ENCODE peak calls at places on chromosomes 3 and 15, in nine cellular contexts. One of them, this sample, is unnamed.

GRCh38 chr3:64612082-64612860 is 75.5 kb downstream of the ADAMTS9 start:
- DNase-seq in IMR-90: peak; percentile 49
- DNase-seq in foreskin fibroblast: peak; percentile 48
- DNase-seq in AG04450: no peak
- DNase-seq in kidney epithelial cell: no peak
- DNase-seq in B cell: no peak
- DNase-seq in GM06990: no peak
- DNase-seq in CD8-positive, alpha-beta T cell: no peak
- DNase-seq in HFFc6: no peak
- DNase-seq in this sample: peak; percentile 55

GRCh38 chr3:31710123-31710841 is 177.6 kb downstream of the STT3B start:
- DNase-seq in IMR-90: peak; percentile 42
- DNase-seq in HFFc6: no peak
- DNase-seq in CD8-positive, alpha-beta T cell: no peak
- DNase-seq in foreskin fibroblast: no peak
- DNase-seq in kidney epithelial cell: no peak
- DNase-seq in AG04450: no peak
- DNase-seq in B cell: no peak
- DNase-seq in GM06990: no peak
- DNase-seq in this sample: peak; percentile 13

GRCh38 chr15:94856267-94856854 is 625.0 kb downstream of the MCTP2 start:
- DNase-seq in HFFc6: no peak
- DNase-seq in kidney epithelial cell: no peak
- DNase-seq in AG04450: no peak
- DNase-seq in foreskin fibroblast: no peak
- DNase-seq in B cell: no peak
- DNase-seq in IMR-90: no peak
- DNase-seq in GM06990: no peak
- DNase-seq in CD8-positive, alpha-beta T cell: no peak
- DNase-seq in this sample: no peak

GRCh38 chr3:38472342-38472741 is 18.7 kb downstream of the ACVR2B start:
- DNase-seq in HFFc6: no peak
- DNase-seq in CD8-positive, alpha-beta T cell: no peak
- DNase-seq in B cell: no peak
- DNase-seq in kidney epithelial cell: no peak
- DNase-seq in foreskin fibroblast: no peak
- DNase-seq in IMR-90: no peak
- DNase-seq in GM06990: no peak
- DNase-seq in AG04450: no peak
- DNase-seq in this sample: no peak

GRCh38 chr15:68734352-68734751 is 86.3 kb downstream of the ANP32A start:
- DNase-seq in AG04450: no peak
- DNase-seq in B cell: no peak
- DNase-seq in GM06990: no peak
- DNase-seq in foreskin fibroblast: no peak
- DNase-seq in IMR-90: no peak
- DNase-seq in HFFc6: no peak
- DNase-seq in CD8-positive, alpha-beta T cell: no peak
- DNase-seq in kidney epithelial cell: no peak
- DNase-seq in this sample: no peak

GRCh38 chr15:59918994-59919951 is 84.8 kb upstream of the FOXB1 start:
- DNase-seq in foreskin fibroblast: peak; percentile 20
- DNase-seq in kidney epithelial cell: peak; percentile 73
- DNase-seq in B cell: no peak
- DNase-seq in GM06990: peak; percentile 64
- DNase-seq in CD8-positive, alpha-beta T cell: no peak
- DNase-seq in IMR-90: peak; percentile 56
- DNase-seq in HFFc6: peak; percentile 55
- DNase-seq in AG04450: no peak
- DNase-seq in this sample: no peak

GRCh38 chr15:29039466-29040366 is 153.9 kb downstream of the APBA2 start:
- DNase-seq in B cell: no peak
- DNase-seq in IMR-90: no peak
- DNase-seq in foreskin fibroblast: no peak
- DNase-seq in kidney epithelial cell: no peak
- DNase-seq in CD8-positive, alpha-beta T cell: no peak
- DNase-seq in AG04450: no peak
- DNase-seq in GM06990: no peak
- DNase-seq in HFFc6: no peak
- DNase-seq in this sample: no peak

GRCh38 chr3:15923640-15924405 is 126.0 kb upstream of the ANKRD28 start:
- DNase-seq in AG04450: no peak
- DNase-seq in GM06990: no peak
- DNase-seq in B cell: no peak
- DNase-seq in foreskin fibroblast: no peak
- DNase-seq in HFFc6: no peak
- DNase-seq in CD8-positive, alpha-beta T cell: no peak
- DNase-seq in kidney epithelial cell: no peak
- DNase-seq in IMR-90: peak; percentile 7
- DNase-seq in this sample: peak; percentile 6

GRCh38 chr3:195057716-195058115 is 213.2 kb downstream of the XXYLT1 start:
- DNase-seq in foreskin fibroblast: no peak
- DNase-seq in B cell: no peak
- DNase-seq in kidney epithelial cell: no peak
- DNase-seq in IMR-90: no peak
- DNase-seq in HFFc6: no peak
- DNase-seq in GM06990: no peak
- DNase-seq in AG04450: no peak
- DNase-seq in CD8-positive, alpha-beta T cell: no peak
- DNase-seq in this sample: no peak

GRCh38 chr3:114527036-114527644 is 233.3 kb downstream of the TIGIT start:
- DNase-seq in GM06990: no peak
- DNase-seq in CD8-positive, alpha-beta T cell: no peak
- DNase-seq in foreskin fibroblast: no peak
- DNase-seq in B cell: no peak
- DNase-seq in IMR-90: peak; percentile 22
- DNase-seq in kidney epithelial cell: no peak
- DNase-seq in HFFc6: peak; percentile 14
- DNase-seq in AG04450: no peak
- DNase-seq in this sample: peak; percentile 44

GRCh38 chr3:124919756-124920155 is 14.8 kb downstream of the MUC13 start:
- DNase-seq in GM06990: no peak
- DNase-seq in IMR-90: no peak
- DNase-seq in AG04450: no peak
- DNase-seq in CD8-positive, alpha-beta T cell: no peak
- DNase-seq in foreskin fibroblast: no peak
- DNase-seq in B cell: no peak
- DNase-seq in HFFc6: peak; percentile 62
- DNase-seq in kidney epithelial cell: no peak
- DNase-seq in this sample: no peak

GRCh38 chr15:32674681-32675080 is 33.2 kb downstream of the SCG5 start:
- DNase-seq in AG04450: no peak
- DNase-seq in IMR-90: no peak
- DNase-seq in CD8-positive, alpha-beta T cell: no peak
- DNase-seq in GM06990: no peak
- DNase-seq in HFFc6: no peak
- DNase-seq in foreskin fibroblast: no peak
- DNase-seq in B cell: no peak
- DNase-seq in kidney epithelial cell: no peak
- DNase-seq in this sample: no peak

GRCh38 chr3:122728756-122729514 is 48.3 kb downstream of the PARP14 start:
- DNase-seq in AG04450: no peak
- DNase-seq in B cell: no peak
- DNase-seq in HFFc6: no peak
- DNase-seq in GM06990: no peak
- DNase-seq in foreskin fibroblast: no peak
- DNase-seq in IMR-90: no peak
- DNase-seq in kidney epithelial cell: no peak
- DNase-seq in CD8-positive, alpha-beta T cell: no peak
- DNase-seq in this sample: no peak

GRCh38 chr3:64300790-64301423 is 75.6 kb upstream of the PRICKLE2 start:
- DNase-seq in IMR-90: peak; percentile 82
- DNase-seq in kidney epithelial cell: no peak
- DNase-seq in foreskin fibroblast: peak; percentile 81
- DNase-seq in HFFc6: peak; percentile 53
- DNase-seq in B cell: no peak
- DNase-seq in AG04450: no peak
- DNase-seq in GM06990: no peak
- DNase-seq in CD8-positive, alpha-beta T cell: no peak
- DNase-seq in this sample: peak; percentile 82

GRCh38 chr15:97904196-97904572 is 56.3 kb upstream of the ARRDC4 start:
- DNase-seq in CD8-positive, alpha-beta T cell: no peak
- DNase-seq in HFFc6: peak; percentile 76
- DNase-seq in AG04450: no peak
- DNase-seq in IMR-90: peak; percentile 44
- DNase-seq in GM06990: no peak
- DNase-seq in foreskin fibroblast: peak; percentile 38
- DNase-seq in B cell: peak; percentile 17
- DNase-seq in kidney epithelial cell: peak; percentile 10
- DNase-seq in this sample: peak; percentile 64

GRCh38 chr15:40282870-40283614 is at the start of gene ANKRD63:
- DNase-seq in GM06990: no peak
- DNase-seq in HFFc6: no peak
- DNase-seq in CD8-positive, alpha-beta T cell: peak; percentile 10
- DNase-seq in AG04450: no peak
- DNase-seq in B cell: peak; percentile 72
- DNase-seq in kidney epithelial cell: no peak
- DNase-seq in foreskin fibroblast: no peak
- DNase-seq in IMR-90: no peak
- DNase-seq in this sample: no peak

DNA sequence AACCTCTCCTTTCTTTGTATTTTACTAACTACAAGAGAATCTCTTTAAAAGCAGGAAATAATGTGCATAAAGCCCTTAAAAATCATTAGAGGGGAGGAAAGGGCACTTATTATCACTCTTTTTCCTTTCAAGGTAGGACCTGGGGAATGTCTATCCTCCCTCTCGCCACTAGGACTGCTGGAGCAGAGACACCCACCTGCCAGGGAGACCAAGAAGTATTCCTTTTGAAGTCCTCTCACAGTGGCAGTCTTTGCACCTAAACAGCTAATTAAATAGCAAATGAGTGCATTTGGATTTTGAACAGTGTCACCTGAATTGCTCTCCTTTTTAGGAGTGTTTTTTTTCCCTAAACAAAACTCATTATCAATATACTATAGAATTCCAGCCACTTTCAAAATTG is 874.1 kb downstream of the ZPLD1 start:
- DNase-seq in kidney epithelial cell: no peak
- DNase-seq in CD8-positive, alpha-beta T cell: no peak
- DNase-seq in IMR-90: no peak
- DNase-seq in GM06990: no peak
- DNase-seq in B cell: no peak
- DNase-seq in foreskin fibroblast: no peak
- DNase-seq in HFFc6: no peak
- DNase-seq in AG04450: no peak
- DNase-seq in this sample: no peak
- TF ChIP-seq CTCF in kidney epithelial cell: peak; percentile 20
- TF ChIP-seq CTCF in CD8-positive, alpha-beta T cell: no peak
- TF ChIP-seq CTCF in IMR-90: no peak
- TF ChIP-seq CTCF in GM06990: peak; percentile 6
- TF ChIP-seq CTCF in B cell: no peak
- TF ChIP-seq CTCF in foreskin fibroblast: no peak
- TF ChIP-seq CTCF in HFFc6: no peak
- TF ChIP-seq CTCF in AG04450: no peak
- TF ChIP-seq CTCF in this sample: no peak

DNA sequence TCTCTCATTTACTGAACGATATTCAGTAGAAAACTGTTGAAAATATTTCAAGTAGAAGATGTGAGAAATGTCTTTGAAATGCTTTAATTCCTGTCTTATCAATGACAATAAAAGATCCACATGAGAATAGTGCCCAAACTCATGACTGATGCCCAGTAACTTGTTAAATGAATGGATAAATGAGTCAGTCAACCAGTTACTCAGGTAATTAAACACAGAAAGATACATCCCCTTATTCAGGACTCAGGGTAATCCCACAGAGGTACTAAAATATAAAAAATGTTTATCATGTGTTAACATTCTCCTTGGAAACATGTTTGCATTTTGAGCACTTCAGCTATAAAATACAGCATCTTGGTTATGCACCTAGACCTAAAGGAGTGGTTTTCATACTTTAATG is 169.5 kb downstream of the MBNL1 start:
- DNase-seq in IMR-90: no peak
- DNase-seq in HFFc6: no peak
- DNase-seq in foreskin fibroblast: no peak
- DNase-seq in GM06990: no peak
- DNase-seq in B cell: no peak
- DNase-seq in AG04450: no peak
- DNase-seq in kidney epithelial cell: no peak
- DNase-seq in CD8-positive, alpha-beta T cell: no peak
- DNase-seq in this sample: no peak
- TF ChIP-seq CTCF in IMR-90: no peak
- TF ChIP-seq CTCF in HFFc6: no peak
- TF ChIP-seq CTCF in foreskin fibroblast: no peak
- TF ChIP-seq CTCF in GM06990: no peak
- TF ChIP-seq CTCF in B cell: no peak
- TF ChIP-seq CTCF in AG04450: no peak
- TF ChIP-seq CTCF in kidney epithelial cell: no peak
- TF ChIP-seq CTCF in CD8-positive, alpha-beta T cell: no peak
- TF ChIP-seq CTCF in this sample: no peak

DNA sequence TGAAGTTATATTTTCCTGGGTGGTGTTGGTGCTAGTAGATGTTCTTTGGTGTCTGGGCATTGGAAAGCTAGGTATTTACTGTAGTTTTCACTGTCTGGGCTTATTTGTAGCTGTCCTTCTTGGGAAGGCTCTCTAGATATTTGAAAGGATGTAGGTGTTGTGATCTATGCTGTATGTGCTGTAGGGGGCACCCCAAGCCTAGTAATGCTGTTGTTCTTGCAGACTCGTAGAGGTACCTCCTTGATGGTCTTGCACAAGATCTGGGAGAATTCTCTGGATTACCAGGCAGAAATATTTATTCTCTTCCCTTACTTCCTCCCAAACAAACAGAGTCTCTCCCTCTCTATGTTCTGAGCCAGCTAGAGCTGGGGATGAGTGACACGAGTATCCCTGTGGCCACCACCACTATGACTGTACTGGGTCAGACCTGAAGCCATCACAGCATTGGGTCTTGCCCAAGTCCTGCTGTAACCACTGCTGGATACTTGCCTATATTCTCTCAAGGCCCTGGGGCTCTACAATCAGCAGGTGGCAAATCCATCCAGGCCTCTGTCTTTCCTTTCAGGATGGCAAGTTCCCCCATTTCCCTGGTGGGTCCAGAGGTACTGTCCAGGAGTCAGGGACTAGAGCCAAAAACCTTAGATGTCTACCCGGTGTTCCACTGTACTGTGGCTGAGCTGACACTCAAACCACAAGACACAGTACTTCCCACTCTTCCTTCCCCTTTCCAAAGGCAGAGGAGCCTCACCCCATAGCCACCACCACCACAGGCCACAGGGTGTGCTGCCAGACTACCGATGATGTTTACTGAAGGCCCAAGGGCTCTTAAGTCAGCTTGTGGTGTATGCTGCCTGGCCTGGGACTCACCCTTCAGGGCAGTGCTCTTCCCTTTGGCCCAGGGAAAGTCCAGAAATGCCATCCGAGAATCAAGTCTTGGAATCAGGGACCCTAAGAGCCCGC is 195.2 kb upstream of the DPPA4 start:
- DNase-seq in GM06990: no peak
- DNase-seq in HFFc6: peak; percentile 58
- DNase-seq in IMR-90: peak; percentile 83
- DNase-seq in AG04450: peak; percentile 82
- DNase-seq in foreskin fibroblast: peak; percentile 13
- DNase-seq in kidney epithelial cell: no peak
- DNase-seq in B cell: no peak
- DNase-seq in CD8-positive, alpha-beta T cell: peak; percentile 11
- DNase-seq in this sample: peak; percentile 81
- TF ChIP-seq CTCF in GM06990: peak; percentile 11
- TF ChIP-seq CTCF in HFFc6: peak; percentile 74
- TF ChIP-seq CTCF in IMR-90: peak; percentile 72
- TF ChIP-seq CTCF in AG04450: peak; percentile 77
- TF ChIP-seq CTCF in foreskin fibroblast: peak; percentile 25
- TF ChIP-seq CTCF in kidney epithelial cell: peak; percentile 49
- TF ChIP-seq CTCF in B cell: no peak
- TF ChIP-seq CTCF in CD8-positive, alpha-beta T cell: no peak
- TF ChIP-seq CTCF in this sample: peak; percentile 52

GRCh38 chr3:8095724-8096123 is 405.9 kb upstream of the LMCD1 start:
- DNase-seq in kidney epithelial cell: no peak
- DNase-seq in IMR-90: no peak
- DNase-seq in AG04450: no peak
- DNase-seq in foreskin fibroblast: no peak
- DNase-seq in CD8-positive, alpha-beta T cell: no peak
- DNase-seq in HFFc6: no peak
- DNase-seq in GM06990: no peak
- DNase-seq in B cell: no peak
- DNase-seq in this sample: no peak
- TF ChIP-seq CTCF in kidney epithelial cell: peak; percentile 35
- TF ChIP-seq CTCF in IMR-90: no peak
- TF ChIP-seq CTCF in AG04450: no peak
- TF ChIP-seq CTCF in foreskin fibroblast: no peak
- TF ChIP-seq CTCF in CD8-positive, alpha-beta T cell: no peak
- TF ChIP-seq CTCF in HFFc6: no peak
- TF ChIP-seq CTCF in GM06990: no peak
- TF ChIP-seq CTCF in B cell: no peak
- TF ChIP-seq CTCF in this sample: no peak